ENCODE peak calls at places on chromosomes 11 and 22, in seven cellular contexts. J is mucosa of gallbladder; D is epithelial cell of esophagus; S is stimulated activated CD4-positive, alpha-beta T cell treated with anti-CD3 and anti-CD28 coated beads, Interleukin-2, amount 100 ng/mL, for 48 hours; M is hypothalamus; A is HTR-8/SVneo; N is pancreas. U is an unnamed sample.

GRCh38 chr22:46084943-46085830 is 65.1 kb upstream of the PPARA start:
- DNase-seq in J (peak), D (peak), S (no peak), M (peak), A (no peak), N (peak), U (peak)

GRCh38 chr11:132379540-132379939 is 1009.1 kb downstream of the NTM start:
- DNase-seq in J (no peak), D (no peak), S (no peak), M (no peak), A (no peak), N (no peak), U (no peak)

GRCh38 chr11:46247664-46248063 is 29.8 kb upstream of the CREB3L1 start:
- DNase-seq in J (peak), D (peak), S (no peak), M (no peak), A (peak), N (peak), U (peak)

GRCh38 chr11:27934830-27935145 is 173.2 kb downstream of the KIF18A start:
- DNase-seq in J (no peak), D (peak), S (no peak), M (no peak), A (peak), N (no peak), U (peak)

GRCh38 chr11:15276616-15277015 is 161.9 kb downstream of the INSC start:
- DNase-seq in J (no peak), D (no peak), S (no peak), M (no peak), A (no peak), N (no peak), U (peak)

GRCh38 chr11:8095831-8096522 is 15.0 kb downstream of the TUB start:
- DNase-seq in J (no peak), D (no peak), S (no peak), M (no peak), A (no peak), N (no peak), U (no peak)

GRCh38 chr11:86136542-86136941 is 67.7 kb upstream of the PICALM start:
- DNase-seq in J (no peak), D (no peak), S (no peak), M (no peak), A (no peak), N (no peak), U (no peak)

GRCh38 chr11:13152736-13153541 is 124.7 kb upstream of the BMAL1 start:
- DNase-seq in J (no peak), D (peak), S (no peak), M (no peak), A (peak), N (no peak), U (peak)

GRCh38 chr11:131877246-131877645 is 506.8 kb downstream of the NTM start:
- DNase-seq in J (no peak), D (no peak), S (no peak), M (no peak), A (no peak), N (no peak), U (no peak)

GRCh38 chr11:129368889-129369672 is 6.6 kb upstream of the BARX2 start:
- DNase-seq in J (peak), D (peak), S (no peak), M (no peak), A (no peak), N (no peak), U (no peak)

GRCh38 chr11:76669901-76670474 is 559 bp downstream of the LRRC32 start:
- DNase-seq in J (no peak), D (no peak), S (no peak), M (no peak), A (peak), N (no peak), U (peak)

GRCh38 chr11:30342736-30343166 is 19.8 kb downstream of the ARL14EP start:
- DNase-seq in J (no peak), D (no peak), S (no peak), M (no peak), A (no peak), N (no peak), U (no peak)

GRCh38 chr22:38504731-38505594 is 1.1 kb downstream of the DDX17 start:
- DNase-seq in J (peak), D (peak), S (peak), M (no peak), A (no peak), N (peak), U (peak)

GRCh38 chr22:48137640-48138039 is 1375.2 kb downstream of the TBC1D22A start:
- DNase-seq in J (no peak), D (no peak), S (no peak), M (no peak), A (no peak), N (no peak), U (no peak)

GRCh38 chr22:24772493-24773220 is 1.9 kb downstream of the PIWIL3 start:
- DNase-seq in J (no peak), D (peak), S (no peak), M (no peak), A (peak), N (no peak), U (peak)

GRCh38 chr11:70331901-70332300 is 61.4 kb downstream of the PPFIA1 start:
- DNase-seq in J (no peak), D (no peak), S (no peak), M (no peak), A (no peak), N (no peak), U (no peak)

GRCh38 chr11:2549080-2549479 is 104.3 kb downstream of the KCNQ1 start:
- DNase-seq in J (no peak), D (no peak), S (no peak), M (no peak), A (no peak), N (peak), U (no peak)

GRCh38 chr22:46974631-46975585 is 212.5 kb downstream of the TBC1D22A start:
- DNase-seq in J (no peak), D (no peak), S (no peak), M (no peak), A (no peak), N (no peak), U (no peak)

GRCh38 chr11:76148207-76148606 is 58.1 kb downstream of the WNT11 start:
- DNase-seq in J (no peak), D (no peak), S (no peak), M (no peak), A (no peak), N (no peak), U (no peak)

GRCh38 chr22:18136563-18137320 is 13.2 kb upstream of the USP18 start:
- DNase-seq in J (no peak), D (no peak), S (no peak), M (no peak), A (no peak), N (no peak), U (no peak)

GRCh38 chr11:100849009-100849913 is 162.2 kb downstream of the ARHGAP42 start:
- DNase-seq in J (no peak), D (no peak), S (no peak), M (no peak), A (no peak), N (no peak), U (peak)

GRCh38 chr22:39661842-39662676 is 91.5 kb downstream of the CACNA1I start:
- DNase-seq in J (peak), D (peak), S (peak), M (no peak), A (no peak), N (no peak), U (no peak)